ENCODE peak calls at places on chromosomes 7 and 10, in six cellular contexts. G, R, M, L, S and W are unnamed samples.

GRCh38 chr10:89337493-89337892 is 9.7 kb downstream of the IFIT3 start:
- DNase-seq in G (no peak), R (no peak), M (no peak), L (no peak), S (no peak), W (no peak)

GRCh38 chr7:140726304-140726703 is 29.8 kb downstream of the NDUFB2 start:
- DNase-seq in G (no peak), R (no peak), M (no peak), L (no peak), S (no peak), W (no peak)

GRCh38 chr10:128147064-128147463 is 20.8 kb upstream of the MKI67 start:
- DNase-seq in G (no peak), R (no peak), M (no peak), L (no peak), S (no peak), W (no peak)

GRCh38 chr10:72259491-72260214 is 14.1 kb upstream of the DDIT4 start:
- DNase-seq in G (no peak), R (no peak), M (no peak), L (peak; percentile 69), S (no peak), W (peak; percentile 30)

GRCh38 chr10:110494532-110494931 is 3.2 kb upstream of the DUSP5 start:
- DNase-seq in G (no peak), R (no peak), M (no peak), L (no peak), S (no peak), W (no peak)

GRCh38 chr10:51389415-51390342 is 309.7 kb downstream of the CSTF2T start:
- DNase-seq in G (no peak), R (no peak), M (peak; percentile 57), L (peak; percentile 68), S (peak; percentile 46), W (peak; percentile 16)

GRCh38 chr10:71367279-71367678 is 29.4 kb upstream of the CDH23 start:
- DNase-seq in G (no peak), R (no peak), M (no peak), L (no peak), S (no peak), W (no peak)

GRCh38 chr7:326845-327304 is 36.9 kb downstream of the FOXL3 start:
- DNase-seq in G (no peak), R (no peak), M (peak; percentile 89), L (peak; percentile 0), S (no peak), W (no peak)

GRCh38 chr7:12747687-12748306 is 60.4 kb downstream of the ARL4A start:
- DNase-seq in G (no peak), R (no peak), M (no peak), L (no peak), S (no peak), W (no peak)

GRCh38 chr10:69119896-69120295 is 4.1 kb upstream of the VPS26A start:
- DNase-seq in G (no peak), R (no peak), M (no peak), L (no peak), S (no peak), W (no peak)

GRCh38 chr10:60646966-60647796 is 131.1 kb upstream of the CDK1 start:
- DNase-seq in G (peak; percentile 10), R (no peak), M (peak; percentile 22), L (peak; percentile 37), S (peak; percentile 66), W (no peak)

GRCh38 chr10:58531084-58531695 is 18.5 kb downstream of the BICC1 start:
- DNase-seq in G (peak; percentile 15), R (no peak), M (peak; percentile 72), L (peak; percentile 68), S (peak; percentile 82), W (no peak)

GRCh38 chr7:23022258-23022745 is 8.4 kb upstream of the HYCC1 start:
- DNase-seq in G (no peak), R (no peak), M (no peak), L (no peak), S (peak; percentile 29), W (no peak)

GRCh38 chr10:114517681-114518250 is 113.5 kb upstream of the AFAP1L2 start:
- DNase-seq in G (no peak), R (no peak), M (no peak), L (no peak), S (no peak), W (no peak)

GRCh38 chr10:114520453-114520852 is 116.2 kb upstream of the AFAP1L2 start:
- DNase-seq in G (no peak), R (no peak), M (peak; percentile 20), L (no peak), S (peak; percentile 52), W (no peak)

GRCh38 chr10:114519756-114520288 is 115.5 kb upstream of the AFAP1L2 start:
- DNase-seq in G (no peak), R (no peak), M (no peak), L (no peak), S (no peak), W (no peak)

GRCh38 chr10:114518401-114519305 is 114.4 kb upstream of the AFAP1L2 start:
- DNase-seq in G (no peak), R (no peak), M (no peak), L (no peak), S (no peak), W (no peak)

DNA sequence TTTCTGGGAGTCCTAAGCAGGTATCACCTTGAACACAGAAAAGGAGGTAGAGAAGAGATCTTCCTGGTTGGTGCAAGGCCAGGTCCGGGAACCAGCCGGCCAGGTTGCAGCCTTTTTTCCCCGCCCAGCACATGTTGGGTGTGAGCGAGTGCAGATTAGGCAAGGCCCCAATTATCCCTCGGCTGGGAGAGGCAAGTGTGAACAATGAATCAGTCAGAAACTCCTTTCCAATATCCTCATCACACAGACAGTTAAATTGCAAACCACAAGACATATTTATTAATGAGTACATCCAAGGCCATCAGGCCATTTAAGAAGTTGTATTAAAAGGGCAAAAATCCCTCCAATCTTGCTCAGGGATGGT is 115.0 kb upstream of the AFAP1L2 start:
- DNase-seq in G (no peak), R (no peak), M (peak; percentile 60), L (no peak), S (no peak), W (no peak)
- H3K4me1 ChIP-seq in G (peaks cover 95% of the 10 kb centered on the region), R (peaks cover 74% of the 10 kb centered on the region), M (peaks cover 24% of the 10 kb centered on the region), L (peaks cover 3% of the 10 kb centered on the region), S (peaks cover 32% of the 10 kb centered on the region), W (peaks cover 99% of the 10 kb centered on the region)

GRCh38 chr7:101128040-101128834 is 1.3 kb downstream of the SERPINE1 start:
- DNase-seq in G (no peak), R (no peak), M (no peak), L (no peak), S (no peak), W (no peak)

GRCh38 chr7:101124376-101125056 is 2.4 kb upstream of the SERPINE1 start:
- DNase-seq in G (no peak), R (no peak), M (no peak), L (no peak), S (no peak), W (no peak)

GRCh38 chr7:101125989-101126650 is 784 bp upstream of the SERPINE1 start:
- DNase-seq in G (no peak), R (no peak), M (peak; percentile 42), L (peak; percentile 55), S (peak; percentile 82), W (peak; percentile 71)

GRCh38 chr7:101127460-101128039 is 646 bp downstream of the SERPINE1 start:
- DNase-seq in G (no peak), R (no peak), M (no peak), L (no peak), S (no peak), W (no peak)

GRCh38 chr7:101126651-101127459 is at the start of gene SERPINE1:
- DNase-seq in G (peak; percentile 27), R (peak; percentile 99), M (peak; percentile 63), L (peak; percentile 62), S (peak; percentile 92), W (peak; percentile 93)
- TF ChIP-seq CTCF in G (no peak), R (no peak), M (no peak), L (peak; percentile 54), S (peak; percentile 9), W (no peak)

DNA sequence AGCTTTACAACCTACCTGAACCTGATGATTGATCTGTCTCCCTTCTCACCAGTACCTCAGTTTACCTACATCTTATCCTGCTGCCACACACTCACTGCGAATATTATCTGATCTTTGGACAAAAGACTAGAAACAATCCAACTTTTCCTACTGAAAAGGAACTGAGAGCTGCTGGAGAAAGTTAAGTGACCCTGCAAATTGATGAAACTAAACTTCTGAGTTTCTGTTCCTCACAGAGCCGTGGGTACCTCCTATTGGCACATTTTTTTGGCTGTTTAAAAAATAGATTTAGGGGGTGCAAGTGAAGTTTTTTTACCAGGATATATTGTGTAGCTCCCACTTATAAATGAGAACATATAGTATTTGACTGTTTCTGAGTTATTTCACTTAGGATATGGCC is 66.0 kb upstream of the STARD3NL start:
- DNase-seq in G (no peak), R (no peak), M (no peak), L (no peak), S (no peak), W (no peak)
- H3K4me1 ChIP-seq in G (no peaks in the 10 kb centered on the region), R (no peaks in the 10 kb centered on the region), M (no peaks in the 10 kb centered on the region), L (no peaks in the 10 kb centered on the region), S (no peaks in the 10 kb centered on the region), W (no peaks in the 10 kb centered on the region)

DNA sequence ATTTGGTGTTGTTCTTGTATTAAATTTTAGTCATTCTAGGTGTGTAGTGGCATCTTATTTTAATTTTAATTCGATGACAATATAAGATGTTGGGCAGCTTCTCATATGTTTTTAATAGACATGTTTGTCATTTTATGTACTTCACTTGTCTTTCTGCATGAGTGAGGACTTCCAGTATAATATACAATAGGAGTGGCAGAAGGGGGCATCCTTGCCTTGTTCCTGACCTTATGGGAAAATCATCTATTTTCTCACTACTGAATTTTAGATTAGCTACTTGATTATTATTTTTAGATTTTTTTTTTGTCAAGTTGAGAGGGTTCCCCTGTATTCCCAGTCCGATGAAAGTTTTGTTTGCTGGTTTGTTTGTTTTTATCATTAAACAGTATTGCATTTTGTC is 495.2 kb upstream of the GRM3 start:
- DNase-seq in G (no peak), R (no peak), M (no peak), L (no peak), S (no peak), W (no peak)
- TF ChIP-seq CTCF in G (no peak), R (no peak), M (no peak), L (no peak), S (no peak), W (no peak)